ENCODE peak calls at places on chromosomes 12 and 14, in four cellular contexts. O is fibroblast of lung; F is mesendoderm; A is naive thymus-derived CD4-positive, alpha-beta T cell. H is an unnamed sample.

GRCh38 chr14:34985740-34986139 is 2.9 kb downstream of the SRP54 start:
- DNase-seq in A (no peak), O (no peak), F (no peak), H (no peak)

GRCh38 chr14:93008381-93008780 is 85.4 kb downstream of the CHGA start:
- DNase-seq in F (no peak), A (no peak), O (peak; percentile 41), H (no peak)

GRCh38 chr12:39830862-39831520 is 211.4 kb upstream of the ABCD2 start:
- DNase-seq in O (no peak), F (no peak), A (no peak), H (no peak)

GRCh38 chr12:125314051-125314882 is 249.0 kb downstream of the AACS start:
- DNase-seq in O (no peak), F (peak; percentile 58), A (no peak), H (no peak)

GRCh38 chr14:75539562-75540478 is 17.6 kb downstream of the BATF start:
- DNase-seq in O (no peak), A (no peak), F (no peak), H (no peak)

GRCh38 chr12:132402831-132403416 is 73.5 kb upstream of the GALNT9 start:
- DNase-seq in A (no peak), O (no peak), F (no peak), H (no peak)

GRCh38 chr14:72480465-72481243 is 413.2 kb downstream of the DPF3 start:
- DNase-seq in F (no peak), O (peak; percentile 8), A (no peak), H (no peak)

GRCh38 chr12:119692410-119692809 is 24.5 kb downstream of the PRKAB1 start:
- DNase-seq in O (peak; percentile 52), F (no peak), A (no peak), H (no peak)

GRCh38 chr14:36874396-36875138 is 212.9 kb downstream of the PAX9 start:
- DNase-seq in A (no peak), F (no peak), O (no peak), H (no peak)

GRCh38 chr12:127400231-127400630 is 866.7 kb upstream of the TMEM132C start:
- DNase-seq in O (no peak), A (no peak), F (no peak), H (no peak)

GRCh38 chr14:65798216-65798615 is 385.7 kb downstream of the FUT8 start:
- DNase-seq in O (no peak), A (no peak), F (no peak), H (no peak)

GRCh38 chr12:132746621-132747020 is 15.0 kb downstream of the ANKLE2 start:
- DNase-seq in A (no peak), F (no peak), O (no peak), H (no peak)

GRCh38 chr14:71702799-71703198 is 229.4 kb upstream of the RGS6 start:
- DNase-seq in O (no peak), F (no peak), A (no peak), H (no peak)

GRCh38 chr14:79443602-79444001 is 767.7 kb downstream of the DIO2 start:
- DNase-seq in O (no peak), A (no peak), F (no peak), H (no peak)

GRCh38 chr14:61178226-61179060 is 102.7 kb downstream of the TMEM30B start:
- DNase-seq in F (peak; percentile 89), A (peak; percentile 40), O (peak; percentile 96), H (no peak)

GRCh38 chr12:57515468-57515933 is 4.8 kb downstream of the DDIT3 start:
- DNase-seq in A (no peak), F (no peak), O (no peak), H (no peak)

GRCh38 chr12:1608783-1609119 is 14.4 kb upstream of the FBXL14 start:
- DNase-seq in A (no peak), O (no peak), F (no peak), H (no peak)

DNA sequence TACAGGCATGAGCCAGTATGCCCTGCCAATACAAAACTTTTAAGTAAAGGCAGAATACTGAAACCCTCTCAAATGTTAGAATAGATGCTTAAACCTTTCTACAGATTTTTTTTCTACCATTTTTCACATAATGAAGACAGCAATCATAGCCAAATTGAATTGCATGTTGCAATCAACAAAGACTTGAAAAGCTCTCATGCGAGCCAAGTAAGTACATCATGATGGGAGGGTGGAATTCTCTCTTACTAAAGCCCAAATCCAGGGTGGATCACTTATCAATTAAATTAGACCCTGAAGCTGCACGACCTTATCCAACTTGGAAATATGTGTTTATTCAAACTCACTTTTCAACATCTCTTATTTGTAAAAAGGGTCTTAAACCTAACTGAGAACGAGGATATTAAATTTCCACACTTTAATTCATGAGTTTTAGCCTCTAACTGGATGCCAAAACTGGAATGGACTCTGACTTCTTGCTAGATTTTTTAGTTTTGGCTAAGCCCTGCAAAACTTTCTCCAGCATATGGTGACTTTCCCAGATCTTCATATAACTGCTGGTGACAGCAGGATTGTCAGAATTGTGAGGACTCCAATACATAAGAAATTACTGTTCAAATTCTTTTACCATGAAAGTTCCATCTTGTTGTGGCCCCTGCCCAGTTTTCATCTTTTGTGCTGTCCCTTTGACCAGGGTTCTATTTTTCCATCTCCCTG is 53.7 kb downstream of the HECTD4 start:
- DNase-seq in O (peak; percentile 26), F (no peak), A (no peak), H (no peak)
- H3K27me3 ChIP-seq in O (no peaks in the 10 kb centered on the region), F (no peaks in the 10 kb centered on the region), A (no peaks in the 10 kb centered on the region), H (no peaks in the 10 kb centered on the region)

GRCh38 chr14:104826858-104827172 is 25.9 kb downstream of the ZBTB42 start:
- DNase-seq in F (no peak), O (no peak), A (no peak), H (no peak)

GRCh38 chr14:104822821-104823615 is 22.1 kb downstream of the ZBTB42 start:
- DNase-seq in O (no peak), F (no peak), A (no peak), H (no peak)

GRCh38 chr14:104827173-104828055 is 26.5 kb downstream of the ZBTB42 start:
- DNase-seq in O (peak; percentile 24), A (peak; percentile 59), F (peak; percentile 96), H (no peak)

GRCh38 chr14:104824353-104824997 is 23.6 kb downstream of the ZBTB42 start:
- DNase-seq in A (no peak), O (no peak), F (no peak), H (no peak)

DNA sequence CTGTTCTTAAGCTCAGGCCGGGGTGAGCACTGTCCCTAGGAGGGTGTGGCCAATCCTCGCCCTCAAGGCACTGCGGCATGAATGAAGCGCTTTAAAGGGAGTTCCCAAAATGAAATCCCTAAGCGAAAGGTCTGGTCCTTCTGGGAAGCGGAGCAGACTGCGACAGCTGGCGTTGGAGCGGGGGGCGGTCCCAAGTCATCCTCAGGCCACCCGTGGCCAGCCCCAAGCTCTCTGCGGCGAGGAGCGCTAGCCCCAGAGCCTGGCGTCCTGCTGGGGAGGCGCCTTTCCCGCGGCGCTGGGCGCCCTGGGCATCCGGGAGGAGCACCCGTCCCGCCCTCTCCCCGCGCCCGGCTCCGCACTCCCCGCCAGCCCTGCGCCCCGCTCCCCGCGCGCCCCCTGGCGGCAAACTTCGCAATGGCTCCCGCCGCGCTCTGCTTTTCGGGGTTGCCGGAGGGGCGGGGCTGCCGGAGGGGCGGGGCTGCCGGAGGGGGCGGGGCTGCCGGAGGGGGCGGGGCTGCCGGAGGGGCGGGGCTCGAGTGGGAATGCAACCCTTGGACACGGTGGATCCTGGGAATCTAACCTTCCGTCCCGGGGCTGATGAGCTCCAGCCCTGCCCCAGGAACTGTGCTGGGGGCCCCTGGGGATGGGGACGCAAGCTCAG is 25.4 kb downstream of the ZBTB42 start:
- DNase-seq in F (peak; percentile 84), A (peak; percentile 93), O (peak; percentile 74), H (peak; percentile 84)
- H3K4me1 ChIP-seq in F (no peaks in the 10 kb centered on the region), A (peaks cover 10% of the 10 kb centered on the region), O (peaks cover 5% of the 10 kb centered on the region), H (no peaks in the 10 kb centered on the region)

DNA sequence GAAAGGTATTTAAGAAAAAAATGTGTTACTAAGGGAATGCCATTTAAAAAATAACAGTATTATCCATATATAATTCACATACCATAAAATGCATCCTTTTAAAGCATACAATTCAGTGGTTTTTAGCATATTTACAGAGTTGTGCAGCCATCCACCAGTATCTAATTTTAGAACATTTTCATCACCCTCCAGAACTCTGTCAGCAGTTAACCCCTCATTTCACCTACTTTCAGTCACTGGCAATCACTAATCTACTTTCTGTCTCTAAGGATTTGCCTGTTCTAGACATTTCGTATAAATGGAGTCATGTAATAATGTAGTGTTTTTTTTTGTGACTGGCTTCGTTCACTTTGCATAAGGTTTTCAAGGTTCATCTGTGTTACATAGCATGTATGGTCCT is 33.4 kb downstream of the TBC1D15 start:
- DNase-seq in O (no peak), F (no peak), A (no peak), H (no peak)
- H3K27ac ChIP-seq in O (no peak overlapping the region), F (no peak overlapping the region), A (no peak overlapping the region), H (no peak overlapping the region)

DNA sequence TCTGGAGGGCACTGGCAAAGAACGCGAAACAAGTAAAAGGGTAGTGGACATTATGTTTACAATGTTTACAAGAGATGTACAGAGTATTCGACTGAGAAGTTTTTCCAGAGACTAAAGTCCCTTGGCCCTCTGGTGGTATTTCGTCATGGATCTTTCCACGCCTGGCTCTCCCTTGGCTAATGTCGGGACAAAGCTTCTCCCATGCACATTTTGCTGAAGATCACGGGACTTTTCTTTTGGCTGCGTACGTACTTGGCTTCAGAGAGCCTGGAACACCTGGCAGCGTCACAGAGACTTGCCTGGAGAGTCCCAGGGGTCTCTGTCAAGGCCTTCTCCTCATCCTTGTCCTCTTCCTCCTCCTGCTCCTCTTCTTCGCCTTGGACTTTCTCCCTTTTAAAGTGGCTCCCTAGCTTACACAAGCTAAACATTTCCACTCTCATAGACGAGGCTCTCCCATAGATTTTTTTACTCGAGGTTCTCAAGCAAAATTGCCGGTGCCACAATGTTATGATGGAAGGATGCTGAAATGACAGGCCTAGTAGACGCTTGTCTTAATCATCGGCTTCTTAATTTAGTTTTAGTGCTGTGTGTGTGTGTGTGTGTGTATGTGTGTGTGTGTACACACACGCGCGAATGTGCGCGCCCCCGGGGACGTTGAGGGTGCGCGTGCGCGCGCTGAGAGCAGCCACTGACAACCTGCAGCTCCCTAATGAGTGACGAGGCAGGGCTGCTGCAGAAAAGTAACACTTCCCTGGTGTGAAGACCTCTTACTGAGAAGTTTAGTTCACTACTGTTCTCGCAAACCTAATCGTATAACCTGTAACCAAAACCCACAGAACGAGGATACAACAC is 4.9 kb upstream of the FOXG1 start:
- DNase-seq in A (no peak), O (no peak), F (peak; percentile 18), H (no peak)
- H3K27me3 ChIP-seq in A (peaks cover 16% of the 10 kb centered on the region), O (peaks cover 81% of the 10 kb centered on the region), F (peaks cover 45% of the 10 kb centered on the region), H (peaks cover 100% of the 10 kb centered on the region)

GRCh38 chr12:120791669-120792176 is 66.1 kb downstream of the ACADS start:
- DNase-seq in A (no peak), O (no peak), F (no peak), H (no peak)

GRCh38 chr12:120797677-120798642 is 72.3 kb downstream of the ACADS start:
- DNase-seq in A (no peak), O (no peak), F (peak; percentile 26), H (no peak)

GRCh38 chr12:120798696-120799095 is 73.1 kb downstream of the ACADS start:
- DNase-seq in O (no peak), A (no peak), F (no peak), H (no peak)

GRCh38 chr12:120793357-120793756 is 67.7 kb downstream of the ACADS start:
- DNase-seq in A (no peak), O (no peak), F (no peak), H (no peak)

GRCh38 chr12:120795441-120796178 is 70.0 kb downstream of the ACADS start:
- DNase-seq in A (no peak), O (no peak), F (no peak), H (no peak)
- H3K4me1 ChIP-seq in A (no peaks in the 10 kb centered on the region), O (no peaks in the 10 kb centered on the region), F (peaks cover 10% of the 10 kb centered on the region), H (peaks cover 13% of the 10 kb centered on the region)